ENCODE peak calls at places on chromosomes 6 and 20, in six cellular contexts. A is IMR-90, C is H9, G is H1, P is mesendoderm, X is mesenchymal stem cell. R is an unnamed sample.

GRCh38 chr6:147218797-147219196 is 14.6 kb downstream of the STXBP5 start:
- DNase-seq in A (no peak), C (no peak), G (no peak), P (peak), X (no peak), R (no peak)

GRCh38 chr20:57157106-57157691 is 109.2 kb downstream of the BMP7 start:
- DNase-seq in A (no peak), C (no peak), G (no peak), P (no peak), X (no peak), R (no peak)

GRCh38 chr6:136549359-136550044 is 720 bp downstream of the MAP7 start:
- DNase-seq in A (no peak), C (peak), G (peak), P (peak), X (peak), R (no peak)

GRCh38 chr20:45415822-45416637 is at the start of gene PIGT:
- DNase-seq in A (peak), C (peak), G (peak), P (peak), X (peak), R (peak)

GRCh38 chr6:87483929-87484328 is 11.2 kb downstream of the SLC35A1 start:
- DNase-seq in A (peak), C (peak), G (peak), P (peak), X (peak), R (peak)

GRCh38 chr6:107304421-107305025 is 154.8 kb downstream of the PDSS2 start:
- DNase-seq in A (peak), C (no peak), G (no peak), P (no peak), X (peak), R (no peak)

GRCh38 chr6:73234732-73235131 is 9.4 kb upstream of the KHDC1L start:
- DNase-seq in A (peak), C (no peak), G (no peak), P (no peak), X (peak), R (no peak)

GRCh38 chr6:137968901-137969300 is 101.8 kb downstream of the TNFAIP3 start:
- DNase-seq in A (no peak), C (no peak), G (no peak), P (peak), X (no peak), R (no peak)

GRCh38 chr20:46400828-46401477 is 5.5 kb downstream of the ELMO2 start:
- DNase-seq in A (peak), C (no peak), G (no peak), P (peak), X (peak), R (peak)

GRCh38 chr6:15263780-15264374 is 18.0 kb downstream of the JARID2 start:
- DNase-seq in A (no peak), C (no peak), G (no peak), P (no peak), X (no peak), R (no peak)

GRCh38 chr6:14622135-14622534 is 504.6 kb downstream of the CD83 start:
- DNase-seq in A (no peak), C (no peak), G (no peak), P (no peak), X (no peak), R (no peak)

GRCh38 chr6:139446104-139446715 is 71.8 kb upstream of the CITED2 start:
- DNase-seq in A (no peak), C (no peak), G (no peak), P (no peak), X (no peak), R (no peak)

GRCh38 chr20:22374678-22375590 is 209.4 kb downstream of the FOXA2 start:
- DNase-seq in A (no peak), C (no peak), G (no peak), P (no peak), X (no peak), R (no peak)

GRCh38 chr6:138638626-138639025 is 134.9 kb upstream of the CCDC28A start:
- DNase-seq in A (no peak), C (no peak), G (no peak), P (no peak), X (no peak), R (no peak)

GRCh38 chr6:15481892-15482291 is 180.9 kb downstream of the DTNBP1 start:
- DNase-seq in A (no peak), C (no peak), G (no peak), P (peak), X (no peak), R (no peak)

GRCh38 chr6:43636312-43636667 is 650 bp downstream of the MAD2L1BP start:
- DNase-seq in A (peak), C (no peak), G (no peak), P (no peak), X (peak), R (no peak)

GRCh38 chr6:33983109-33983475 is 162.8 kb downstream of the GRM4 start:
- DNase-seq in A (peak), C (peak), G (peak), P (no peak), X (peak), R (no peak)

GRCh38 chr6:110703906-110704594 is 111.2 kb downstream of the CDK19 start:
- DNase-seq in A (no peak), C (no peak), G (no peak), P (no peak), X (peak), R (no peak)

GRCh38 chr6:45661667-45662066 is 283.9 kb upstream of the SUPT3H start:
- DNase-seq in A (peak), C (no peak), G (no peak), P (no peak), X (no peak), R (no peak)

GRCh38 chr6:119738425-119738824 is 388.9 kb upstream of the MAN1A1 start:
- DNase-seq in A (no peak), C (no peak), G (no peak), P (no peak), X (no peak), R (no peak)

GRCh38 chr6:20919677-20920385 is 385.6 kb downstream of the CDKAL1 start:
- DNase-seq in A (peak), C (no peak), G (no peak), P (peak), X (no peak), R (no peak)

DNA sequence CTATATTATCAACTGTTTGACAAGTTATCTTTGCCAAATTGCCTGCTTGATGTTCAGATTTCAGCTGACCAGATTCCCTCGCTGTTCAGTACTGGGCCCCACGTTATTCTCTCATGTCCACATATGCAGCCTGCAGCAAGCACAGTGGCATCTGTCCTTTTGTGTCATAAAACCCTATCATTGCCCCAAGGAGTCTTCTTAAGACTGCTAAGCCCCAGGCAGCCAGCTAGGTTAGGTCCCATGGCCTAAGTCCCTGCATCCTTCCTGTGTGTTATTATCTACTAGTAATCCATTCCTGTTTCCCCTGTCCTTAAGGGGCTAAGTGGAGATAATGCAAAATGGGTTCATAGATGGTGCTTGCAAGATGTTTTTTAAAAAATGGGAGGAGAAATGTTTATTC is 7.2 kb downstream of the KDM1B start:
- DNase-seq in A (no peak), C (no peak), G (no peak), P (no peak), X (no peak), R (no peak)
- H2BK15ac ChIP-seq in A (no peak), C (no peak), G (no peak), P (no peak), X (no peak), R (no peak)

DNA sequence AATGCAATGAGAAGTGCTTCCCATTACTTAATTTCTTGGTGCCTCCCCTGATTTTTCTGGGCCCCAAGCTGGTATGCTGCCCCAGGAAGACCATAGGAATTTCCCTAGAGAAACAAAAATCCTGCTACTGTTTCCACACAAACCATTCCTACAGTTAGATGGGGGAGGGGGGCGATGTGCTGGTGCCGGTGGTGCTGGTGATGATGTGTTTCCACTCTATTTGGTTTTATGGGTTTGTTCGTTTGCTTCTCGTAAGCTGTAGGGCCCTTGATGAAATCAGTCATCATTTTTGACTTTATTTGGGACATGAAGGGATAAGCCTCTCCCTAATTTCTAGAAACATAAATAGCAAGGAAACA is 105.1 kb downstream of the MKKS start:
- DNase-seq in A (no peak), C (no peak), G (no peak), P (no peak), X (no peak), R (no peak)
- H2AK5ac ChIP-seq in A (no peak), C (no peak), G (no peak), P (no peak), X (no peak), R (no peak)

DNA sequence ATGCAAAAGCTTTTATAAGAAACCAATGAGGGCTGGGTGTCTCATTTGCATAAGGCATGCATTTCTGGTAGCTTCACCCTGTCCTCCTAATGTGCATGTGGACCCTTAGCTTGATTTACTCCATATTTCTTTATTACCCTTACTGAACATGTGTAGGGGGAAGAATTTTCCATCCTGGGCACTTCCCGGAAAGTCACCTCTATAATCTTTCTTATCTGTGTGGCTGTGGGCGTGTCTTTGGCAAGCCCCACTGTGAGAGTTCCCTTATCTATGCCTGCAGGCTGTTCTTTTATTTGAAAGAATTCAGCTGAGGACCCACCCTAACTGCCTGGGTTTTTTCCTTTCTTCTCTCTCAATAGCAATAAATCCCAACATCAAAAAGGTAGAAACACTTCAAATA is 627.8 kb downstream of the DOK5 start:
- DNase-seq in A (no peak), C (no peak), G (no peak), P (peak), X (no peak), R (no peak)
- H2BK15ac ChIP-seq in A (no peak), C (no peak), G (no peak), P (no peak), X (no peak), R (no peak)

DNA sequence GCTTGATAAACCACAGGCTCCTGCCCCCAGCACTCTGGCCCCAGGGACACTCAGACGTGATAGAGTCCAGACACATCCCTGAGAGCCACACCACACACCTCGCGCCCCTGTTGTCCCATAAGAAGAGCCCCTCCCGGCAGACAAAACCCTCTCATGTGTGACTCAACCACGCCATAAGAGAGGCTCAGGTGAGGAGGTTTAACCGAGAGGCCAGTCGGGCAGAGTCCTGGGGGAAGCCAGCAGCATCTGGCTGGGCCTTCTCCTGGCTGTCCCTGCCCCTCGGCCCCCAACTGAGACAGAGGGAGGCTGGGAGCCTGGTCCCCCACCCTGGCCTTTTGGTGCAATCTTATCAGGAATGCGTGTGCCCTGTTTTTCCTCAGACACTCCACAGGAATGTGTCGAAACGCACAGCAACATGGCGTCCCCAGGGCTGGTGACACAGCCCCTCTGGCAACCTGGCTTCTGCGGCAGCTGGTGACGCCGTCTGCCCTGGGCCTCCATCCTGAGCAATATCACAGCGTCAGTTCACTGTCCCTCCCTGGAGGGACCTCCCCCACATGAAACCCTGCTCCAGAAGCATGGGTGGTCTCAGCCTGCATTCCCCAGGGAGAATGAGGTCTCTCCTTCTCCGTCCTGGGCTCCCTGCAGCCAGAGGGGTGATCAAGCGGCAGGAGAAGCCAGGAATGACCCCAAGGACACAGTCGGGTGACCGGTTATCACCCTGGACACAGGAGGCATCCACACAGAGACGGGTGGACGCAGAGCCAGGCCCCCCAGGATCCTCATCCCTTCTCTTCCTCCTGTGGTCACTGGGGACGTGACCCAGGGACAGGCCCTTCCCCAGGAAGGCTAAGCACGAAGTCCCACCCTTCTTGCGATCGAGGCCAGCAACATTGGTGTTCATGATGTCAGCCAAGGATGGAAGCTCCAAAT is 156.6 kb upstream of the AFDN start:
- DNase-seq in A (no peak), C (no peak), G (no peak), P (peak), X (no peak), R (no peak)
- H2AK5ac ChIP-seq in A (no peak), C (no peak), G (no peak), P (no peak), X (no peak), R (peak)